ENCODE peak calls at places on chromosomes 3 and 15, in six cellular contexts. D is body of pancreas, F is endodermal cell, J is brain microvascular endothelial cell, P is fibroblast of lung, B is IMR-90. H is an unnamed sample.

GRCh38 chr3:181711325-181712135 is at the start of gene SOX2:
- DNase-seq in D (peak), F (peak), J (no peak), P (peak), B (peak), H (peak)

GRCh38 chr3:186107148-186108105 is 1.5 kb downstream of the ETV5 start:
- DNase-seq in D (peak), F (peak), J (peak), P (peak), B (peak), H (peak)

GRCh38 chr3:186534113-186534669 is 10.0 kb downstream of the CRYGS start:
- DNase-seq in D (no peak), F (no peak), J (no peak), P (no peak), B (no peak), H (no peak)

GRCh38 chr3:167750273-167750971 is 14.9 kb downstream of the SERPINI1 start:
- DNase-seq in D (no peak), F (no peak), J (no peak), P (no peak), B (no peak), H (no peak)

GRCh38 chr3:173584093-173584833 is 186.7 kb downstream of the NLGN1 start:
- DNase-seq in D (peak), F (peak), J (peak), P (peak), B (peak), H (peak)

GRCh38 chr15:59298255-59298856 is 74.3 kb downstream of the MYO1E start:
- DNase-seq in D (no peak), F (peak), J (no peak), P (peak), B (peak), H (no peak)

GRCh38 chr15:26561994-26562730 is 210.7 kb downstream of the GABRB3 start:
- DNase-seq in D (no peak), F (no peak), J (no peak), P (no peak), B (no peak), H (no peak)

GRCh38 chr3:185549111-185549510 is 3.3 kb downstream of the LIPH start:
- DNase-seq in D (peak), F (no peak), J (peak), P (peak), B (peak), H (no peak)

GRCh38 chr3:39791603-39792002 is 17.8 kb upstream of the MYRIP start:
- DNase-seq in D (no peak), F (no peak), J (no peak), P (no peak), B (no peak), H (no peak)

GRCh38 chr3:110773413-110773954 is 298.1 kb upstream of the NECTIN3 start:
- DNase-seq in D (no peak), F (no peak), J (peak), P (peak), B (peak), H (peak)

GRCh38 chr15:96337354-96337990 is 7.0 kb downstream of the NR2F2 start:
- DNase-seq in D (no peak), F (no peak), J (peak), P (peak), B (no peak), H (no peak)

GRCh38 chr15:96337991-96338771 is 7.7 kb downstream of the NR2F2 start:
- DNase-seq in D (no peak), F (no peak), J (no peak), P (peak), B (no peak), H (no peak)

GRCh38 chr15:96335429-96335807 is 4.9 kb downstream of the NR2F2 start:
- DNase-seq in D (no peak), F (no peak), J (peak), P (peak), B (no peak), H (no peak)

GRCh38 chr15:96336045-96336642 is 5.6 kb downstream of the NR2F2 start:
- DNase-seq in D (no peak), F (no peak), J (peak), P (peak), B (no peak), H (no peak)

DNA sequence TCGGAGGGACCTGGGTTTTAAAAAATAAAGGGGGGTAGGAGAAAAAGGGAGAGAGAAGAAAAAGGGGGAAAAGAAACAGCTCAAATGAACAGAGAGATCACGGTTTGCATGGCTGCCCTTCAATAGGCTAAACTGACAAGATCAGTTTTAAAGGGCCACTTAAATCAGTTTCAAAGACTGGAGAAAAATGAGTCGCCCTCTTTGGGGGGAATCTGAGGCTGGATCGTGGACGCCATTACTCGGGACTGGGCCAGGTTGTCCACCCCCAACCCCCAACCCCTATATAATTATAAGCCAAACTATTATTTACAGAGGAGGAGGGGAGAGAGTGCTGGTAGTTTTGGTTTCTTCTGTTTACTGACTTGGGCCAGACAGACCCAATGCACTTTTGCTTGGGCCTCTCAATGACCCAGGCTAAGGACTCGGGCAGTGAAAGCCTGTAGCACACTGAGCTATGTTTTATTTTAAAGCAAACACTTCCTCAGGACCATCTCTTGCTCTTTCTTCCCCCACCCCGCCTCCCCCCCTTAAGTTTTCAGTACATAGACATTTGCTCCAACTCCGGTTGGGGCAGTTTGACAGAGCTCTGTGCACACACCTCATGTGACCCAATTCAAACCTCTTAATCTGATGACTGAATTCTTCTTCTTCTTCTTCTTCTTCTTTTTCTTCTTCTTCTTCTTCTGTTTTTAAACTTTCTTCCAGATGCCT is 6.3 kb downstream of the NR2F2 start:
- DNase-seq in D (no peak), F (peak), J (peak), P (peak), B (no peak), H (no peak)
- H3K4me3 ChIP-seq in D (peak), F (peak), J (peak), P (peak), B (peak), H (no peak)

GRCh38 chr3:195194559-195195161 is 76.3 kb downstream of the XXYLT1 start:
- DNase-seq in D (no peak), F (peak), J (no peak), P (no peak), B (no peak), H (peak)
- H3K4me3 ChIP-seq in D (no peak), F (no peak), J (no peak), P (no peak), B (no peak), H (no peak)

DNA sequence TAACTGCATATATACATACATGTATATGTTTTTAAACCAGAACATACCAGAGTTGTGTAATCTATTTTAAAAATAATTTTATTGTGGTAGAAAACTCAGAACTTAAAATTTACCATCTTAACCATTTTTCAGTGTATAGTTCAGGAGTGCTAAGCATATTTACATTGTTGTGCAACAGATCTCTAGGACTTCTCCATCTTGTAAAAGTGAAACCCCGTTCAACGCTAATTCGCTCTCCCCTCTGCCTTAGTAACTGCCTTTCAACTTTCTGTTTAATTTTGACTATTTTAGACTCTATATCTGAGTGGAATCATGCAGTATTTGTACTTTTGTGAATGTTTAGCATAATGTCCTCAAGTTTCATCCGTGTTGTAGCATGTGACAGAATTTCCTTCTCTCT is 51.8 kb upstream of the SSR3 start:
- DNase-seq in D (no peak), F (no peak), J (no peak), P (no peak), B (no peak), H (no peak)
- H3K4me3 ChIP-seq in D (no peak), F (no peak), J (no peak), P (peak), B (no peak), H (no peak)

GRCh38 chr15:99082798-99083197 is 22.1 kb upstream of the SYNM start:
- DNase-seq in D (no peak), F (no peak), J (no peak), P (no peak), B (no peak), H (no peak)
- H3K4me3 ChIP-seq in D (no peak), F (no peak), J (no peak), P (no peak), B (no peak), H (no peak)

DNA sequence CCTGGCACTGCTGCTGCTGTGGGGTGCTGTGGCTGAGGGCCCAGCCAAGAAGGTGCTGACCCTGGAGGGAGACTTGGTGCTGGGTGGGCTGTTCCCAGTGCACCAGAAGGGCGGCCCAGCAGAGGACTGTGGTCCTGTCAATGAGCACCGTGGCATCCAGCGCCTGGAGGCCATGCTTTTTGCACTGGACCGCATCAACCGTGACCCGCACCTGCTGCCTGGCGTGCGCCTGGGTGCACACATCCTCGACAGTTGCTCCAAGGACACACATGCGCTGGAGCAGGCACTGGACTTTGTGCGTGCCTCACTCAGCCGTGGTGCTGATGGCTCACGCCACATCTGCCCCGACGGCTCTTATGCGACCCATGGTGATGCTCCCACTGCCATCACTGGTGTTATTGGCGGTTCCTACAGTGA is 2.1 kb downstream of the GRM2 start:
- DNase-seq in D (peak), F (peak), J (no peak), P (no peak), B (no peak), H (no peak)
- H3K4me3 ChIP-seq in D (no peak), F (no peak), J (no peak), P (no peak), B (no peak), H (no peak)

GRCh38 chr15:66152650-66153049 is 100.9 kb downstream of the MEGF11 start:
- DNase-seq in D (no peak), F (no peak), J (no peak), P (no peak), B (no peak), H (no peak)
- H3K4me3 ChIP-seq in D (no peak), F (no peak), J (no peak), P (no peak), B (no peak), H (no peak)

GRCh38 chr15:55915876-55916567 is 77.4 kb downstream of the NEDD4 start:
- DNase-seq in D (no peak), F (no peak), J (no peak), P (peak), B (peak), H (no peak)
- H3K4me3 ChIP-seq in D (no peak), F (no peak), J (no peak), P (peak), B (peak), H (no peak)

DNA sequence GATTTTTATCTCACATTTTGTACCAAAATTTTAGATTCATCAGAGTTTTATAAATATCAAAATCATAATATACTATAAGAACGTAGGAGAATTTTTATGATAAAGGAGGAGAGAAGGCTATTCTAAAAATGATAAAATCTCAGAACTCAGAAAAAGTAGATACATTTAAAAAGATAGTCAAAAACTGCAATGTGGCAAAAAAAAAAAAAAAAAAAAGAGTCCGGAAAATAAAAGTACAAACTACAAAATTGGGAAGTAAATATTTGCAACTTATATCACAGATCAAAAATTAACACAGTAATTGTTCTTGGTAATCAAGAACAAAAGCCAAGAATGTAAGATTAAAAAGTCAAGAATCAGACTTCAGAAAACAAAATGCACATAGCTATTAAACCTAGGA is 332.1 kb downstream of the MCTP2 start:
- DNase-seq in D (no peak), F (no peak), J (no peak), P (no peak), B (no peak), H (no peak)
- H3K4me3 ChIP-seq in D (no peak), F (peak), J (no peak), P (no peak), B (no peak), H (no peak)

DNA sequence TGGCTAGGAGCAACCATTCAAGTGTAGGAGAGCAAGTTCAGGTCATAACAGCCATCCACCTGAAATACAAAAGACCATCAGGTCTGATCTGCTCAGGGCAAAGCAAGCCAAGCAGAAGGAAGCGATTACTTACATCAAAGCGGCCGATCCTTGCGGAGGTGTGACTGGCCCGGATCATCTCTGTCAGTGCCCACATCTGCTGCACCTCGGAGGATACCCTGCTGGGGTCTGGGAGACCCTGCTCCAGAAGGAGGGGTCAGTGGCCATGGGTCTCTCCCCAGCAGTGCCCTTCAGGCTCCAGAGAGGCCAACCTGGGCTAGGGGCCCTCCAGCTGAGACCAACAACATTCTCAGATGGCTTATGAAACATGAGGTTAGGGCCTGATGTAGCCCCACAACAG is 2.5 kb upstream of the AMT start:
- DNase-seq in D (no peak), F (no peak), J (no peak), P (no peak), B (no peak), H (no peak)
- H3K4me3 ChIP-seq in D (no peak), F (no peak), J (no peak), P (no peak), B (no peak), H (no peak)

DNA sequence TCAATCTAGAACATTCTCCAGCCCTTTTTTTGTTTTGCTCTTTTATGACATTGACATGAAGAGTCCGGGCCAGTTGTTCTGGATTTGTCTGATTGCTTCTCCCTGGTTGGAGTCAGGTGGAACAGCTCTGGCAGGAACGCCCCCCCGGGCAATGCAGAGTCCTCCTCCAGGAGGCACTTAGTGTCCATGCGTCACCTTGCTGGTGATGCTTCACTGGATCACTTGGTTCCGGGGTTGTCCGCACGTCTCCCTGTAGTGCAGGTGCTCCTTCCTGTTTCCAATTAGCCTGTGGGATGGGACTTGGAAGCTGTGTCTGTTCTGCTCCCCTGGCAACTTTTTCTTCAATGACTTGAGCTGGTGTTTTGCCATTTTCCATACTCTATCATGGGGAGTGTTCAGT is 9.8 kb downstream of the CSK start:
- DNase-seq in D (no peak), F (no peak), J (no peak), P (no peak), B (no peak), H (no peak)
- H3K4me3 ChIP-seq in D (no peak), F (no peak), J (no peak), P (no peak), B (no peak), H (no peak)

H was measured in Jurkat, Clone E6-1.